ENCODE peak calls at places on chromosome 22, in six cellular contexts. K is tibial artery, G is hepatocyte, M is body of pancreas, V is thoracic aorta, R is Peyer's patch. J is an unnamed sample.

GRCh38 chr22:45240137-45240809 is 421 bp downstream of the KIAA0930 start:
- DNase-seq in K (no peak), G (no peak), M (no peak), V (no peak), R (no peak), J (no peak)

GRCh38 chr22:31243339-31244043 is 31.4 kb downstream of the LIMK2 start:
- DNase-seq in K (no peak), G (no peak), M (no peak), V (no peak), R (no peak), J (no peak)

GRCh38 chr22:48948575-48949170 is 879.0 kb downstream of the BRD1 start:
- DNase-seq in K (no peak), G (peak; percentile 1), M (no peak), V (no peak), R (peak; percentile 2), J (no peak)

GRCh38 chr22:45102896-45103420 is 60.8 kb upstream of the NUP50 start:
- DNase-seq in K (no peak), G (no peak), M (no peak), V (no peak), R (no peak), J (no peak)

GRCh38 chr22:28909375-28909774 is 26.0 kb downstream of the ZNRF3 start:
- DNase-seq in K (no peak), G (no peak), M (no peak), V (no peak), R (no peak), J (no peak)

GRCh38 chr22:32185821-32186220 is 19.1 kb downstream of the RFPL2 start:
- DNase-seq in K (no peak), G (no peak), M (no peak), V (no peak), R (no peak), J (no peak)

GRCh38 chr22:23414727-23415489 is 165.2 kb downstream of the IGLL1 start:
- DNase-seq in K (no peak), G (no peak), M (no peak), V (no peak), R (no peak), J (no peak)

GRCh38 chr22:37442537-37442936 is 15.3 kb upstream of the ELFN2 start:
- DNase-seq in K (no peak), G (no peak), M (no peak), V (no peak), R (no peak), J (no peak)

GRCh38 chr22:19448076-19448607 is 631 bp upstream of the C22orf39 start:
- DNase-seq in K (no peak), G (peak; percentile 72), M (peak; percentile 58), V (no peak), R (peak; percentile 77), J (no peak)

GRCh38 chr22:31630331-31631329 is 31.4 kb downstream of the PISD start:
- DNase-seq in K (peak; percentile 81), G (peak; percentile 93), M (peak; percentile 84), V (peak; percentile 59), R (peak; percentile 96), J (peak; percentile 88)

GRCh38 chr22:30304495-30305244 is 15.4 kb upstream of the CASTOR1 start:
- DNase-seq in K (no peak), G (no peak), M (peak; percentile 27), V (no peak), R (peak; percentile 75), J (no peak)

GRCh38 chr22:19393704-19394103 is 37.8 kb downstream of the HIRA start:
- DNase-seq in K (no peak), G (no peak), M (no peak), V (no peak), R (no peak), J (no peak)

GRCh38 chr22:23381661-23382427 is 198.2 kb downstream of the IGLL1 start:
- DNase-seq in K (peak; percentile 13), G (no peak), M (no peak), V (no peak), R (peak; percentile 42), J (no peak)

GRCh38 chr22:31106651-31107205 is 640 bp downstream of the SELENOM start:
- DNase-seq in K (peak; percentile 58), G (no peak), M (no peak), V (no peak), R (no peak), J (no peak)

GRCh38 chr22:35480627-35481565 is 59.7 kb upstream of the RASD2 start:
- DNase-seq in K (no peak), G (no peak), M (no peak), V (no peak), R (peak; percentile 69), J (no peak)

GRCh38 chr22:41799486-41800347 is 762 bp upstream of the CCDC134 start:
- DNase-seq in K (peak; percentile 26), G (peak; percentile 15), M (peak; percentile 30), V (no peak), R (peak; percentile 66), J (no peak)

GRCh38 chr22:31089101-31090100 is 8.3 kb downstream of the SMTN start:
- DNase-seq in K (no peak), G (peak; percentile 61), M (peak; percentile 31), V (no peak), R (peak; percentile 84), J (peak; percentile 32)

GRCh38 chr22:28438183-28438778 is 241.4 kb downstream of the TTC28 start:
- DNase-seq in K (no peak), G (no peak), M (no peak), V (no peak), R (no peak), J (no peak)

GRCh38 chr22:19608114-19608494 is 83.9 kb upstream of the CLDN5 start:
- DNase-seq in K (no peak), G (no peak), M (no peak), V (no peak), R (no peak), J (no peak)

GRCh38 chr22:45460288-45461109 is 42.2 kb upstream of the FBLN1 start:
- DNase-seq in K (peak; percentile 69), G (peak; percentile 82), M (peak; percentile 40), V (no peak), R (peak; percentile 53), J (no peak)

GRCh38 chr22:45997775-45998637 is 21.0 kb upstream of the WNT7B start:
- DNase-seq in K (no peak), G (no peak), M (peak; percentile 56), V (no peak), R (no peak), J (no peak)

GRCh38 chr22:35023692-35024363 is 42.1 kb upstream of the ISX start:
- DNase-seq in K (peak; percentile 45), G (peak; percentile 86), M (peak; percentile 50), V (no peak), R (peak; percentile 82), J (peak; percentile 19)

GRCh38 chr22:38715852-38716251 is 10.1 kb downstream of the GTPBP1 start:
- DNase-seq in K (no peak), G (no peak), M (no peak), V (no peak), R (no peak), J (peak; percentile 13)

GRCh38 chr22:38716827-38717226 is 11.1 kb downstream of the GTPBP1 start:
- DNase-seq in K (no peak), G (no peak), M (no peak), V (no peak), R (no peak), J (no peak)

GRCh38 chr22:38716271-38716670 is 10.5 kb downstream of the GTPBP1 start:
- DNase-seq in K (no peak), G (no peak), M (no peak), V (no peak), R (no peak), J (no peak)

GRCh38 chr22:38713921-38714320 is 8.2 kb downstream of the GTPBP1 start:
- DNase-seq in K (no peak), G (no peak), M (no peak), V (no peak), R (no peak), J (no peak)

GRCh38 chr22:38715176-38715764 is 9.5 kb downstream of the GTPBP1 start:
- DNase-seq in K (no peak), G (no peak), M (no peak), V (no peak), R (no peak), J (no peak)
- H3K27ac ChIP-seq in K (no peak overlapping the region), G (no peak overlapping the region), M (no peak overlapping the region), V (no peak overlapping the region), R (no peak overlapping the region), J (no peak overlapping the region)

GRCh38 chr22:20655623-20656022 is 118.3 kb upstream of the SERPIND1 start:
- DNase-seq in K (no peak), G (no peak), M (no peak), V (no peak), R (no peak), J (no peak)
- H3K27me3 ChIP-seq in K (no peaks in the 10 kb centered on the region), G (peaks cover 10% of the 10 kb centered on the region), M (no peaks in the 10 kb centered on the region), V (no peaks in the 10 kb centered on the region), R (no peaks in the 10 kb centered on the region), J (no peaks in the 10 kb centered on the region)

GRCh38 chr22:43262990-43263644 is 76.2 kb upstream of the TTLL12 start:
- DNase-seq in K (no peak), G (peak; percentile 31), M (peak; percentile 15), V (no peak), R (peak; percentile 61), J (peak; percentile 25)
- H3K4me3 ChIP-seq in K (no peak overlapping the region), G (no peak overlapping the region), M (no peak overlapping the region), V (no peak overlapping the region), R (peak overlapping the region; percentile 1), J (peak overlapping the region; percentile 50)

GRCh38 chr22:33204408-33204807 is 146.2 kb upstream of the SYN3 start:
- DNase-seq in K (no peak), G (no peak), M (no peak), V (no peak), R (no peak), J (no peak)
- H3K27ac ChIP-seq in K (no peak overlapping the region), G (no peak overlapping the region), M (no peak overlapping the region), V (no peak overlapping the region), R (no peak overlapping the region), J (no peak overlapping the region)

GRCh38 chr22:43860126-43860525 is 2.2 kb downstream of the SULT4A1 start:
- DNase-seq in K (no peak), G (no peak), M (no peak), V (no peak), R (no peak), J (no peak)

GRCh38 chr22:43861529-43861928 is 784 bp downstream of the SULT4A1 start:
- DNase-seq in K (no peak), G (peak; percentile 61), M (no peak), V (no peak), R (no peak), J (no peak)

GRCh38 chr22:43860831-43861230 is 1.5 kb downstream of the SULT4A1 start:
- DNase-seq in K (no peak), G (no peak), M (no peak), V (no peak), R (no peak), J (no peak)

GRCh38 chr22:43862074-43862881 is at the start of gene SULT4A1:
- DNase-seq in K (no peak), G (peak; percentile 76), M (peak; percentile 13), V (no peak), R (no peak), J (no peak)

DNA sequence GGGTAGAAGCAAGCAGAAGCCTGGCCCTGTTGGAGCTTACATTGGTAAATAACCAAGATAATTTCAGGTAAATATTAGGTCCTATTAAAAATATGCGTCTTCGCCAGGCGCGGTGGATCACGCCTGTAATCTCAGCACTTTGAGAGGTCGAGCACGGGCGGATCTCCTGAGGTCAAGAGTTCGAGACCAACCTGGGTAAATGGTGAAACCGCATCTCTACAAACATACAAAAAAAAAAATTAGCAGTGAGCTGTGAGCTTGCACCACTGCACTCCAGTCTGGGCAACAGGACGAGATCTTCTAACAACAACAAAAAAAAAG is 529 bp upstream of the SULT4A1 start:
- DNase-seq in K (no peak), G (no peak), M (no peak), V (no peak), R (no peak), J (no peak)
- H3K27me3 ChIP-seq in K (no peaks in the 10 kb centered on the region), G (peaks cover 36% of the 10 kb centered on the region), M (no peaks in the 10 kb centered on the region), V (no peaks in the 10 kb centered on the region), R (no peaks in the 10 kb centered on the region), J (peaks cover 8% of the 10 kb centered on the region)

GRCh38 chr22:50621948-50622722 is 5.8 kb downstream of the ARSA start:
- DNase-seq in K (no peak), G (no peak), M (peak; percentile 47), V (no peak), R (peak; percentile 79), J (peak; percentile 33)
- H3K4me3 ChIP-seq in K (no peak overlapping the region), G (no peak overlapping the region), M (no peak overlapping the region), V (peak overlapping the region; percentile 54), R (peak overlapping the region; percentile 32), J (peak overlapping the region; percentile 49)